ENCODE peak calls at places on chromosomes 5 and 9, in nine cellular contexts. One of them, this sample, is unnamed.

GRCh38 chr9:87713278-87713989 is 12.5 kb upstream of the CTSL start:
- DNase-seq in cerebellum: no peak
- DNase-seq in COR-L47: no peak
- DNase-seq in GM19239: no peak
- DNase-seq in uterus: peak
- DNase-seq in stimulated activated CD4-positive, alpha-beta T cell treated with anti-CD3 and anti-CD28 coated beads, Interleukin-15, amount 100 ng/mL, for 48 hours: peak
- DNase-seq in GM12864: no peak
- DNase-seq in NCI-H1417: no peak
- DNase-seq in astrocyte of the cerebellum: peak
- DNase-seq in this sample: no peak

GRCh38 chr5:19891658-19892057 is 96.3 kb downstream of the CDH18 start:
- DNase-seq in cerebellum: no peak
- DNase-seq in COR-L47: no peak
- DNase-seq in GM19239: no peak
- DNase-seq in uterus: no peak
- DNase-seq in stimulated activated CD4-positive, alpha-beta T cell treated with anti-CD3 and anti-CD28 coated beads, Interleukin-15, amount 100 ng/mL, for 48 hours: no peak
- DNase-seq in GM12864: no peak
- DNase-seq in NCI-H1417: no peak
- DNase-seq in astrocyte of the cerebellum: peak
- DNase-seq in this sample: no peak

GRCh38 chr9:92055624-92056023 is 59.6 kb downstream of the SPTLC1 start:
- DNase-seq in cerebellum: no peak
- DNase-seq in COR-L47: no peak
- DNase-seq in GM19239: no peak
- DNase-seq in uterus: no peak
- DNase-seq in stimulated activated CD4-positive, alpha-beta T cell treated with anti-CD3 and anti-CD28 coated beads, Interleukin-15, amount 100 ng/mL, for 48 hours: no peak
- DNase-seq in GM12864: no peak
- DNase-seq in NCI-H1417: no peak
- DNase-seq in astrocyte of the cerebellum: no peak
- DNase-seq in this sample: peak

GRCh38 chr5:58188287-58188651 is 271.6 kb downstream of the PLK2 start:
- DNase-seq in cerebellum: no peak
- DNase-seq in COR-L47: no peak
- DNase-seq in GM19239: no peak
- DNase-seq in uterus: no peak
- DNase-seq in stimulated activated CD4-positive, alpha-beta T cell treated with anti-CD3 and anti-CD28 coated beads, Interleukin-15, amount 100 ng/mL, for 48 hours: no peak
- DNase-seq in GM12864: no peak
- DNase-seq in NCI-H1417: no peak
- DNase-seq in astrocyte of the cerebellum: peak
- DNase-seq in this sample: no peak

GRCh38 chr5:58274199-58274598 is 185.7 kb downstream of the PLK2 start:
- DNase-seq in cerebellum: no peak
- DNase-seq in COR-L47: no peak
- DNase-seq in GM19239: no peak
- DNase-seq in uterus: no peak
- DNase-seq in stimulated activated CD4-positive, alpha-beta T cell treated with anti-CD3 and anti-CD28 coated beads, Interleukin-15, amount 100 ng/mL, for 48 hours: no peak
- DNase-seq in GM12864: no peak
- DNase-seq in NCI-H1417: no peak
- DNase-seq in astrocyte of the cerebellum: no peak
- DNase-seq in this sample: no peak

GRCh38 chr9:124735121-124735520 is 36.0 kb downstream of the NR6A1 start:
- DNase-seq in cerebellum: no peak
- DNase-seq in COR-L47: no peak
- DNase-seq in GM19239: no peak
- DNase-seq in uterus: no peak
- DNase-seq in stimulated activated CD4-positive, alpha-beta T cell treated with anti-CD3 and anti-CD28 coated beads, Interleukin-15, amount 100 ng/mL, for 48 hours: no peak
- DNase-seq in GM12864: no peak
- DNase-seq in NCI-H1417: no peak
- DNase-seq in astrocyte of the cerebellum: peak
- DNase-seq in this sample: no peak

GRCh38 chr9:91761362-91761761 is 188.7 kb downstream of the ROR2 start:
- DNase-seq in cerebellum: no peak
- DNase-seq in COR-L47: no peak
- DNase-seq in GM19239: no peak
- DNase-seq in uterus: no peak
- DNase-seq in stimulated activated CD4-positive, alpha-beta T cell treated with anti-CD3 and anti-CD28 coated beads, Interleukin-15, amount 100 ng/mL, for 48 hours: no peak
- DNase-seq in GM12864: no peak
- DNase-seq in NCI-H1417: no peak
- DNase-seq in astrocyte of the cerebellum: no peak
- DNase-seq in this sample: no peak

GRCh38 chr9:36137392-36138004 is 965 bp downstream of the GLIPR2 start:
- DNase-seq in cerebellum: peak
- DNase-seq in COR-L47: no peak
- DNase-seq in GM19239: no peak
- DNase-seq in uterus: no peak
- DNase-seq in stimulated activated CD4-positive, alpha-beta T cell treated with anti-CD3 and anti-CD28 coated beads, Interleukin-15, amount 100 ng/mL, for 48 hours: no peak
- DNase-seq in GM12864: no peak
- DNase-seq in NCI-H1417: no peak
- DNase-seq in astrocyte of the cerebellum: no peak
- DNase-seq in this sample: peak

GRCh38 chr5:60843693-60844428 is at the start of gene ELOVL7:
- DNase-seq in cerebellum: peak
- DNase-seq in COR-L47: peak
- DNase-seq in GM19239: peak
- DNase-seq in uterus: peak
- DNase-seq in stimulated activated CD4-positive, alpha-beta T cell treated with anti-CD3 and anti-CD28 coated beads, Interleukin-15, amount 100 ng/mL, for 48 hours: peak
- DNase-seq in GM12864: no peak
- DNase-seq in NCI-H1417: peak
- DNase-seq in astrocyte of the cerebellum: no peak
- DNase-seq in this sample: peak

GRCh38 chr9:78575041-78575440 is 278.1 kb downstream of the PSAT1 start:
- DNase-seq in cerebellum: no peak
- DNase-seq in COR-L47: no peak
- DNase-seq in GM19239: no peak
- DNase-seq in uterus: no peak
- DNase-seq in stimulated activated CD4-positive, alpha-beta T cell treated with anti-CD3 and anti-CD28 coated beads, Interleukin-15, amount 100 ng/mL, for 48 hours: no peak
- DNase-seq in GM12864: no peak
- DNase-seq in NCI-H1417: peak
- DNase-seq in astrocyte of the cerebellum: no peak
- DNase-seq in this sample: no peak

GRCh38 chr5:74240783-74241750 is 399.5 kb downstream of the ENC1 start:
- DNase-seq in cerebellum: no peak
- DNase-seq in COR-L47: no peak
- DNase-seq in GM19239: no peak
- DNase-seq in uterus: no peak
- DNase-seq in stimulated activated CD4-positive, alpha-beta T cell treated with anti-CD3 and anti-CD28 coated beads, Interleukin-15, amount 100 ng/mL, for 48 hours: no peak
- DNase-seq in GM12864: no peak
- DNase-seq in NCI-H1417: no peak
- DNase-seq in astrocyte of the cerebellum: no peak
- DNase-seq in this sample: no peak